ENCODE peak calls at places on chromosomes 5 and 9, in ten cellular contexts. N, T, U, D, V, X, J, Q, F and S are unnamed samples.

GRCh38 chr5:150516011-150516410 is 8.1 kb downstream of the NDST1 start:
- DNase-seq in V (peak; percentile 71), N (no peak), J (peak; percentile 79), U (peak; percentile 64), T (peak; percentile 64), F (no peak), Q (peak; percentile 91), X (no peak), D (peak; percentile 44), S (no peak)

GRCh38 chr9:134136117-134136996 is 475 bp downstream of the WDR5 start:
- DNase-seq in N (peak; percentile 47), Q (peak; percentile 30), J (peak; percentile 66), V (no peak), U (peak; percentile 55), T (peak; percentile 27), F (no peak), X (peak; percentile 24), D (peak; percentile 12), S (no peak)

GRCh38 chr9:34185778-34186551 is 7.1 kb downstream of the UBAP1 start:
- DNase-seq in T (peak; percentile 91), Q (peak; percentile 40), X (no peak), F (peak; percentile 80), D (peak; percentile 93), U (peak; percentile 83), J (peak; percentile 96), N (no peak), V (peak; percentile 54), S (peak; percentile 97)

GRCh38 chr9:88387035-88387732 is 1.1 kb upstream of the SPIN1 start:
- DNase-seq in N (peak; percentile 79), V (no peak), U (no peak), J (peak; percentile 71), Q (peak; percentile 84), T (peak; percentile 63), X (peak; percentile 74), D (peak; percentile 57), F (no peak), S (no peak)

GRCh38 chr9:89457376-89457855 is 40.5 kb downstream of the SEMA4D start:
- DNase-seq in N (no peak), T (no peak), Q (no peak), F (no peak), D (no peak), U (no peak), V (no peak), X (no peak), J (no peak), S (no peak)

GRCh38 chr5:123705741-123706140 is 193.8 kb downstream of the CSNK1G3 start:
- DNase-seq in U (peak; percentile 82), V (no peak), Q (no peak), J (peak; percentile 79), T (peak; percentile 75), F (peak; percentile 60), X (no peak), D (no peak), N (no peak), S (no peak)

GRCh38 chr9:96293481-96293880 is 8.5 kb downstream of the HSD17B3 start:
- DNase-seq in Q (no peak), D (peak; percentile 17), U (peak; percentile 40), N (no peak), X (no peak), V (no peak), T (peak; percentile 59), J (peak; percentile 5), F (peak; percentile 13), S (peak; percentile 21)

GRCh38 chr9:94183240-94183999 is 75.7 kb upstream of the ZNF169 start:
- DNase-seq in N (no peak), V (no peak), X (no peak), T (no peak), Q (no peak), J (no peak), U (no peak), D (no peak), F (no peak), S (no peak)

GRCh38 chr5:134242146-134242545 is 16.3 kb upstream of the PPP2CA start:
- DNase-seq in Q (no peak), V (no peak), X (peak; percentile 16), T (peak; percentile 76), F (peak; percentile 91), N (no peak), J (peak; percentile 88), D (peak; percentile 90), U (peak; percentile 89), S (no peak)

GRCh38 chr5:60821488-60822284 is 22.4 kb downstream of the ELOVL7 start:
- DNase-seq in N (no peak), Q (no peak), D (no peak), F (no peak), J (no peak), V (no peak), T (no peak), U (no peak), X (no peak), S (no peak)
- H3K4me3 ChIP-seq in N (no peak overlapping the region), Q (no peak overlapping the region), D (no peak overlapping the region), F (no peak overlapping the region), J (no peak overlapping the region), V (no peak overlapping the region), T (no peak overlapping the region), U (no peak overlapping the region), X (no peak overlapping the region), S (no peak overlapping the region)

GRCh38 chr9:106920091-106920490 is 57.1 kb downstream of the ZNF462 start:
- DNase-seq in J (no peak), U (no peak), V (no peak), D (no peak), Q (no peak), T (no peak), X (no peak), N (no peak), F (no peak), S (no peak)
- H3K4me3 ChIP-seq in J (no peak overlapping the region), U (no peak overlapping the region), V (no peak overlapping the region), D (no peak overlapping the region), Q (no peak overlapping the region), T (no peak overlapping the region), X (no peak overlapping the region), N (no peak overlapping the region), F (no peak overlapping the region), S (no peak overlapping the region)

GRCh38 chr9:98365724-98366123 is 110.3 kb upstream of the TBC1D2 start:
- DNase-seq in T (no peak), F (no peak), Q (no peak), X (no peak), N (no peak), D (no peak), J (no peak), U (no peak), V (no peak), S (no peak)
- H3K4me3 ChIP-seq in T (no peak overlapping the region), F (no peak overlapping the region), Q (no peak overlapping the region), X (no peak overlapping the region), N (no peak overlapping the region), D (no peak overlapping the region), J (no peak overlapping the region), U (no peak overlapping the region), V (no peak overlapping the region), S (no peak overlapping the region)

GRCh38 chr9:113454914-113455761 is 8.4 kb upstream of the RGS3 start:
- DNase-seq in J (peak; percentile 91), V (peak; percentile 84), U (peak; percentile 91), T (peak; percentile 92), X (no peak), F (peak; percentile 66), N (no peak), D (peak; percentile 88), Q (peak; percentile 86), S (peak; percentile 50)
- H3K4me3 ChIP-seq in J (peak overlapping the region; percentile 15), V (no peak overlapping the region), U (no peak overlapping the region), T (no peak overlapping the region), X (no peak overlapping the region), F (no peak overlapping the region), N (no peak overlapping the region), D (no peak overlapping the region), Q (no peak overlapping the region), S (no peak overlapping the region)

GRCh38 chr9:91192379-91192775 is 169.3 kb downstream of the AUH start:
- DNase-seq in Q (no peak), V (peak; percentile 48), U (peak; percentile 31), N (no peak), D (no peak), F (no peak), T (no peak), J (peak; percentile 39), X (no peak), S (no peak)
- H3K4me3 ChIP-seq in Q (no peak overlapping the region), V (no peak overlapping the region), U (no peak overlapping the region), N (no peak overlapping the region), D (no peak overlapping the region), F (no peak overlapping the region), T (no peak overlapping the region), J (peak overlapping the region; percentile 31), X (no peak overlapping the region), S (no peak overlapping the region)

GRCh38 chr5:78983601-78984000 is 1.5 kb downstream of the ARSB start:
- DNase-seq in V (no peak), J (no peak), N (no peak), X (no peak), Q (no peak), U (no peak), T (no peak), D (no peak), F (no peak), S (no peak)
- H3K4me3 ChIP-seq in V (peak overlapping the region; percentile 65), J (peak overlapping the region; percentile 80), N (peak overlapping the region; percentile 79), X (peak overlapping the region; percentile 97), Q (no peak overlapping the region), U (peak overlapping the region; percentile 70), T (peak overlapping the region; percentile 69), D (peak overlapping the region; percentile 60), F (peak overlapping the region; percentile 68), S (peak overlapping the region; percentile 86)

GRCh38 chr9:35940474-35941467 is 17.2 kb downstream of the OR2S2 start:
- DNase-seq in X (no peak), U (no peak), D (no peak), J (peak; percentile 28), V (no peak), T (no peak), F (no peak), Q (no peak), N (no peak), S (no peak)
- H3K4me3 ChIP-seq in X (no peak overlapping the region), U (no peak overlapping the region), D (no peak overlapping the region), J (no peak overlapping the region), V (no peak overlapping the region), T (no peak overlapping the region), F (no peak overlapping the region), Q (no peak overlapping the region), N (no peak overlapping the region), S (no peak overlapping the region)